ENCODE peak calls at places on chromosomes 3 and 15, in ten cellular contexts. One of them, this sample, is unnamed.

GRCh38 chr3:136802481-136802996 is 16.4 kb upstream of the SLC35G2 start:
- DNase-seq in A549: no peak
- DNase-seq in RKO: no peak
- DNase-seq in EL: no peak
- DNase-seq in AG10803: peak; percentile 37
- DNase-seq in iris pigment epithelial cell: no peak
- DNase-seq in iPS DF 19.7: no peak
- DNase-seq in hypothalamus: peak; percentile 29
- DNase-seq in T-helper 2 cell: no peak
- DNase-seq in stimulated activated CD8-positive, alpha-beta memory T cell treated with anti-CD3 and anti-CD28 coated beads, Interleukin-7, amount 100 ng/mL, for 24 hours: no peak
- DNase-seq in this sample: peak; percentile 35

GRCh38 chr3:69764861-69765260 is 25.6 kb downstream of the MITF start:
- DNase-seq in A549: peak; percentile 30
- DNase-seq in RKO: no peak
- DNase-seq in EL: peak; percentile 63
- DNase-seq in AG10803: no peak
- DNase-seq in iris pigment epithelial cell: no peak
- DNase-seq in iPS DF 19.7: no peak
- DNase-seq in hypothalamus: no peak
- DNase-seq in T-helper 2 cell: no peak
- DNase-seq in stimulated activated CD8-positive, alpha-beta memory T cell treated with anti-CD3 and anti-CD28 coated beads, Interleukin-7, amount 100 ng/mL, for 24 hours: no peak
- DNase-seq in this sample: no peak

GRCh38 chr15:39301589-39301999 is 279.3 kb upstream of the THBS1 start:
- DNase-seq in A549: peak; percentile 5
- DNase-seq in RKO: no peak
- DNase-seq in EL: peak; percentile 77
- DNase-seq in AG10803: peak; percentile 94
- DNase-seq in iris pigment epithelial cell: peak; percentile 76
- DNase-seq in iPS DF 19.7: no peak
- DNase-seq in hypothalamus: no peak
- DNase-seq in T-helper 2 cell: no peak
- DNase-seq in stimulated activated CD8-positive, alpha-beta memory T cell treated with anti-CD3 and anti-CD28 coated beads, Interleukin-7, amount 100 ng/mL, for 24 hours: no peak
- DNase-seq in this sample: no peak

GRCh38 chr3:97662808-97663207 is 101.8 kb upstream of the ARL6 start:
- DNase-seq in A549: no peak
- DNase-seq in RKO: no peak
- DNase-seq in EL: no peak
- DNase-seq in AG10803: no peak
- DNase-seq in iris pigment epithelial cell: no peak
- DNase-seq in iPS DF 19.7: peak; percentile 77
- DNase-seq in hypothalamus: no peak
- DNase-seq in T-helper 2 cell: no peak
- DNase-seq in stimulated activated CD8-positive, alpha-beta memory T cell treated with anti-CD3 and anti-CD28 coated beads, Interleukin-7, amount 100 ng/mL, for 24 hours: no peak
- DNase-seq in this sample: no peak

GRCh38 chr15:77904901-77905300 is 172.6 kb downstream of the TBC1D2B start:
- DNase-seq in A549: no peak
- DNase-seq in RKO: no peak
- DNase-seq in EL: no peak
- DNase-seq in AG10803: no peak
- DNase-seq in iris pigment epithelial cell: no peak
- DNase-seq in iPS DF 19.7: no peak
- DNase-seq in hypothalamus: no peak
- DNase-seq in T-helper 2 cell: no peak
- DNase-seq in stimulated activated CD8-positive, alpha-beta memory T cell treated with anti-CD3 and anti-CD28 coated beads, Interleukin-7, amount 100 ng/mL, for 24 hours: no peak
- DNase-seq in this sample: no peak

GRCh38 chr3:144259267-144259666 is 287.6 kb downstream of the DIPK2A start:
- DNase-seq in A549: no peak
- DNase-seq in RKO: no peak
- DNase-seq in EL: no peak
- DNase-seq in AG10803: no peak
- DNase-seq in iris pigment epithelial cell: peak; percentile 43
- DNase-seq in iPS DF 19.7: no peak
- DNase-seq in hypothalamus: no peak
- DNase-seq in T-helper 2 cell: no peak
- DNase-seq in stimulated activated CD8-positive, alpha-beta memory T cell treated with anti-CD3 and anti-CD28 coated beads, Interleukin-7, amount 100 ng/mL, for 24 hours: no peak
- DNase-seq in this sample: no peak

GRCh38 chr15:89937365-89938355 is 24.9 kb upstream of the ARPIN start:
- DNase-seq in A549: no peak
- DNase-seq in RKO: peak; percentile 33
- DNase-seq in EL: no peak
- DNase-seq in AG10803: no peak
- DNase-seq in iris pigment epithelial cell: no peak
- DNase-seq in iPS DF 19.7: no peak
- DNase-seq in hypothalamus: no peak
- DNase-seq in T-helper 2 cell: no peak
- DNase-seq in stimulated activated CD8-positive, alpha-beta memory T cell treated with anti-CD3 and anti-CD28 coated beads, Interleukin-7, amount 100 ng/mL, for 24 hours: no peak
- DNase-seq in this sample: no peak

GRCh38 chr15:23384371-23384770 is 29.8 kb downstream of the GOLGA8S start:
- DNase-seq in A549: no peak
- DNase-seq in RKO: peak; percentile 14
- DNase-seq in EL: no peak
- DNase-seq in AG10803: no peak
- DNase-seq in iris pigment epithelial cell: no peak
- DNase-seq in iPS DF 19.7: no peak
- DNase-seq in hypothalamus: no peak
- DNase-seq in T-helper 2 cell: no peak
- DNase-seq in stimulated activated CD8-positive, alpha-beta memory T cell treated with anti-CD3 and anti-CD28 coated beads, Interleukin-7, amount 100 ng/mL, for 24 hours: no peak
- DNase-seq in this sample: no peak

GRCh38 chr3:129554356-129555120 is 11.6 kb downstream of the H1-8 start:
- DNase-seq in A549: no peak
- DNase-seq in RKO: no peak
- DNase-seq in EL: no peak
- DNase-seq in AG10803: no peak
- DNase-seq in iris pigment epithelial cell: peak; percentile 39
- DNase-seq in iPS DF 19.7: no peak
- DNase-seq in hypothalamus: no peak
- DNase-seq in T-helper 2 cell: no peak
- DNase-seq in stimulated activated CD8-positive, alpha-beta memory T cell treated with anti-CD3 and anti-CD28 coated beads, Interleukin-7, amount 100 ng/mL, for 24 hours: no peak
- DNase-seq in this sample: no peak